ENCODE peak calls at places on chromosomes 2 and 18, in four cellular contexts. R is NCI-H187, G is dorsolateral prefrontal cortex, V is epithelial cell of esophagus. T is an unnamed sample.
A peak's percentile ranks its signal among the peaks of the same experiment; 100 is the strongest.

GRCh38 chr18:67864677-67865340 is 348.3 kb upstream of the DSEL start:
- DNase-seq in R (no peak), G (no peak), V (no peak), T (no peak)

GRCh38 chr2:234950435-234950729 is 1.4 kb upstream of the SH3BP4 start:
- DNase-seq in R (no peak), G (no peak), V (no peak), T (no peak)

GRCh38 chr2:138235041-138235440 is 266.5 kb upstream of the SPOPL start:
- DNase-seq in R (no peak), G (no peak), V (no peak), T (no peak)

GRCh38 chr2:130849896-130850787 is 13.4 kb downstream of the ARHGEF4 start:
- DNase-seq in R (no peak), G (no peak), V (no peak), T (no peak)

GRCh38 chr2:78999410-78999809 is 26.1 kb upstream of the REG3G start:
- DNase-seq in R (no peak), G (no peak), V (peak; percentile 2), T (peak; percentile 5)

GRCh38 chr2:86035883-86036789 is 69.5 kb downstream of the POLR1A start:
- DNase-seq in R (no peak), G (peak; percentile 64), V (peak; percentile 58), T (peak; percentile 87)

GRCh38 chr2:230924470-230925341 is at the start of gene GPR55:
- DNase-seq in R (no peak), G (no peak), V (no peak), T (peak; percentile 6)

GRCh38 chr18:11167778-11168177 is 18.4 kb upstream of the PIEZO2 start:
- DNase-seq in R (no peak), G (no peak), V (no peak), T (no peak)

GRCh38 chr2:44935854-44936185 is 5.7 kb upstream of the SIX3 start:
- DNase-seq in R (no peak), G (no peak), V (no peak), T (no peak)

GRCh38 chr2:170723446-170723958 is 8.4 kb downstream of the SP5 start:
- DNase-seq in R (no peak), G (no peak), V (no peak), T (no peak)

GRCh38 chr18:25299426-25299825 is 52.5 kb downstream of the ZNF521 start:
- DNase-seq in R (no peak), G (no peak), V (peak; percentile 18), T (no peak)

GRCh38 chr18:44028109-44028508 is 652.6 kb upstream of the SETBP1 start:
- DNase-seq in R (no peak), G (no peak), V (no peak), T (no peak)

GRCh38 chr2:61371027-61371426 is 99.9 kb downstream of the USP34 start:
- DNase-seq in R (no peak), G (no peak), V (no peak), T (no peak)